ENCODE peak calls at places on chromosomes 1 and 21, in seven cellular contexts. E, L, K, P, V, B and W are unnamed samples.

GRCh38 chr1:40650075-40650474 is 15.4 kb downstream of the RIMS3 start:
- DNase-seq in E (no peak), L (no peak), B (no peak), V (peak; percentile 50), K (peak; percentile 18), P (peak; percentile 56), W (no peak)

GRCh38 chr1:118337346-118337745 is 152.3 kb upstream of the SPAG17 start:
- DNase-seq in V (no peak), P (no peak), E (no peak), K (no peak), B (no peak), L (no peak), W (no peak)

GRCh38 chr1:73033637-73034036 is 751.3 kb upstream of the NEGR1 start:
- DNase-seq in L (no peak), P (no peak), K (no peak), V (no peak), B (no peak), E (no peak), W (no peak)

GRCh38 chr1:227929746-227930472 is 17.8 kb downstream of the WNT9A start:
- DNase-seq in P (no peak), B (no peak), V (no peak), L (no peak), K (no peak), E (no peak), W (no peak)

GRCh38 chr1:43067856-43068751 is 104.0 kb downstream of the EBNA1BP2 start:
- DNase-seq in V (no peak), P (peak; percentile 84), K (no peak), E (no peak), B (no peak), L (no peak), W (no peak)

GRCh38 chr21:44378646-44379581 is 25.5 kb downstream of the TRPM2 start:
- DNase-seq in K (no peak), V (no peak), P (peak; percentile 20), E (no peak), L (no peak), B (no peak), W (no peak)

GRCh38 chr1:36859926-36860325 is 174.4 kb downstream of the GRIK3 start:
- DNase-seq in P (no peak), K (no peak), B (no peak), L (no peak), E (no peak), V (peak; percentile 30), W (no peak)

GRCh38 chr1:205585835-205586785 is 45.7 kb downstream of the ELK4 start:
- DNase-seq in E (no peak), B (no peak), P (no peak), L (no peak), K (no peak), V (no peak), W (no peak)

GRCh38 chr1:203055166-203055799 is 29.0 kb downstream of the PPFIA4 start:
- DNase-seq in P (no peak), E (no peak), L (no peak), K (no peak), B (no peak), V (peak; percentile 55), W (peak; percentile 54)

GRCh38 chr1:229180161-229180560 is 90.8 kb upstream of the RAB4A start:
- DNase-seq in K (no peak), E (no peak), B (no peak), L (no peak), V (no peak), P (no peak), W (no peak)

GRCh38 chr1:70436617-70437236 is 25.7 kb downstream of the CTH start:
- DNase-seq in V (peak; percentile 14), K (no peak), L (no peak), P (no peak), B (no peak), E (no peak), W (no peak)

DNA sequence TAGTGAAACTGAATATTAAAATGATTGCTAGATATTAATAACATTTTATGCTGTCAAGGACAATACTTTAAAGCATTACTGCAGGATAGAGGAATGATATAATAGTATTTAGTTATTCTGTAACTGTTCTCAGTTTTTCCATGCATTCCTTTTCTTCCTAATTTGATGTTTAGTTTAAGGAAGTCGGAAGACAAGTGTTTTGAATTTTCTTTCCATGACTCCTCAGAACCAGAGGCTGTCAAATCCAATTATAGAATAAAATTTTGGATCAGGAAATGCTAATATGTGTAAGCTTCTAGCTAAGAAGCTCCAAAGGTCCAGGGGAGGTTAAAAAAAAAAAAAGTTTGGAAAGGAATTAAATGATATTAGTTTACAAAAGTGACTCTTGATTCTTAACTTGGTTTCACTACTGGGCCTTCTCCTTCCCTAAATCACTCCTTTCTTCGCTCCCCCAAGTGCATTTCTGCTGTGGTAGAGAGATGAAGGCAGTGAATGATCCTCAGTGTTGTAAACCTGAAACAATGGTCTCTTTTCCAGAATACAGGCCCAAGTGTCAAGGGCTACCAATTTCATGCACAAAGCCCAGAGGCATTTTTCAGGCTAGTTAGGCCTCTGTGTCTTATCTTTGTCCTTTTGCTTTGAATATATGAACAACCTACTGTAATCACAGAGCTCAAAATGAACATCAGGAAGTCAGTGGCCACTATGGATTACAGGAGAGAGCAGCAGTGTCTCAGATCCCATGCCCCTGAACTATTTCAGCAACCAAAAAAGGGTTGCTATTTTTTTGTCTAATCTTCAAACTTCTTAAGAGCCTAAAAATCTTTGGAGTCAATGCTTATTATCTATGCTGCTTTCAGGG is 6.2 kb downstream of the ADSS2 start:
- DNase-seq in P (peak; percentile 23), V (peak; percentile 29), L (no peak), B (no peak), K (no peak), E (no peak), W (no peak)
- H3K4me1 ChIP-seq in P (peaks cover 51% of the 10 kb centered on the region), V (peaks cover 27% of the 10 kb centered on the region), L (peaks cover 7% of the 10 kb centered on the region), B (peaks cover 25% of the 10 kb centered on the region), K (peaks cover 63% of the 10 kb centered on the region), E (peaks cover 4% of the 10 kb centered on the region), W (peaks cover 2% of the 10 kb centered on the region)

DNA sequence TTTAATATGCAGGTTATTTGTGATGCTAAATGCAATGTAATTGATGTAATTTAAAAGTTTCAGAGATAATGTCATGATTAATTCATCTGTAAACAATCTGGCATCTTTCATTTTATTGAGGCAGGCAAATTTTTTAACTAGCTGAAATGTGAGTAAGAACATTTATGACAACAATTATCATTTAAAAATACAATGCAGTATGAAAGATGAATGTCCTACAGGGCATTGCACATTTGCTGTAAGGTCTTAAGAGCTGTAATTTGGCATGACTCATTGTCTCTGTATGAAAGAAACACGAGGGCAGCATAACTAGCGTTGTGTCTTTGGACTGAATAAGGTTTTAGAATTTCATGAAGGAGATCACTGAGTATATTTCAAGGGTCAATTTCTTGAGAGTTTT is 642.8 kb downstream of the PLA2G4A start:
- DNase-seq in P (no peak), B (no peak), V (no peak), E (no peak), L (no peak), K (no peak), W (no peak)
- TF ChIP-seq YY1 in P (no peak), B (no peak), V (no peak), E (no peak), L (no peak), K (no peak), W (no peak)

GRCh38 chr1:147542549-147542857 is 1.2 kb downstream of the BCL9 start:
- DNase-seq in P (no peak), V (no peak), E (no peak), L (no peak), K (no peak), B (no peak), W (no peak)
- H3K4me1 ChIP-seq in P (peaks cover 34% of the 10 kb centered on the region), V (peaks cover 7% of the 10 kb centered on the region), E (no peaks in the 10 kb centered on the region), L (peaks cover 58% of the 10 kb centered on the region), K (peaks cover 29% of the 10 kb centered on the region), B (peaks cover 23% of the 10 kb centered on the region), W (peaks cover 9% of the 10 kb centered on the region)

DNA sequence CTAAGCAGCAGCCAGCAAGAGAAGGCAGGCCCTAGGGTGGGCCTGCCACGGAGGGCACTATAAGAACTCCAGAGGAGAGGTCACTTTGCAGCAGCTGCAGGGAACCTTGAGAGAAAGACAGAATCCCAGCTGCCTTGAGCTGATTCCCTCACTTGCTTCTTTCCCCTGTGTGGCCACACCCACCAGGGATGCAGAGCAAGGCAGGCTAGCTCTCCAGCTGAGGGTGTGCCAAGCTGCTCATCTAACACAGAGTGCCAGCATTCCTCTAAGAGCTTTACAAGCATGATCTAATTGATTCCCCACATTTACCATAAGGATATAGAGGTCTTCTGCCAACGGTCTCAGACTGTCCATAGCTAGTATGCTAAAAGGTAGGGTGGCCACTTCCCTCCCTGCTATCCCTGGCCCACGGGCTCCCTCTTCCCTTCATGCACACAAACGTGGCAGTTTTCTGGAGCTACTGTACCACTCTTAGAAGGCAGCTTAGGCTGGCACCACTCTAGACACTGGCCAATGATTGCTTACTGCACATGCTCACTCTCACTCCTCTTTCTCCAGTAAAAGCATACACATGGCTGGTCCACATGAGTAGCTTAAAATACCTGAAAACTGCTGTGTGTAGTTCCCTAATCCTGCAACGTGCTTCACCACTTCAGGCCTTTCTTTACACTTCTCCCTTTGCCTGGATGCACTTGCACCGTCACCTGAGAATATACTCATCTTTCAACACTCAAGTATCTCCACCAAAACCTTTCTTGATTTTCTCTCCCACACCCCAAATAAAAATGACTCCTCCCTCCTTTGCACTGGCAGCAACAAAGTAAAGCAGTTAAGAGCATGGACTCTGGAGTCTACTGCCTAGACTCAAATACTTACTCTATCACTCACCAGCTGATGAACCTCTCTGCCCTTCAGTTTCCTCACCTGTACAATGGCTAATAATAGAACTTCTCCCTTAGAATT is 57.7 kb downstream of the DMAP1 start:
- DNase-seq in P (no peak), E (no peak), V (no peak), B (no peak), L (no peak), K (no peak), W (no peak)
- TF ChIP-seq YY1 in P (no peak), E (no peak), V (no peak), B (no peak), L (no peak), K (no peak), W (no peak)

GRCh38 chr1:155934097-155934932 is at the start of gene KHDC4:
- DNase-seq in K (peak; percentile 98), E (peak; percentile 99), L (peak; percentile 98), V (peak; percentile 99), B (peak; percentile 96), P (peak; percentile 89), W (peak; percentile 99)
- H3K4me1 ChIP-seq in K (peaks cover 56% of the 10 kb centered on the region), E (peaks cover 13% of the 10 kb centered on the region), L (peaks cover 42% of the 10 kb centered on the region), V (peaks cover 12% of the 10 kb centered on the region), B (peaks cover 2% of the 10 kb centered on the region), P (peaks cover 20% of the 10 kb centered on the region), W (no peaks in the 10 kb centered on the region)